ENCODE peak calls at places on chromosome 3, in five cellular contexts. One of them, this sample, is unnamed.

GRCh38 chr3:157543491-157544035 is 40.3 kb upstream of the VEPH1 start:
- DNase-seq in NB4: no peak
- DNase-seq in activated naive CD4-positive, alpha-beta T cell treated with anti-CD3 and anti-CD28 coated beads, Interleukin-2, amount 10 ng/mL, durations not matched to agents 7 days and 5 days: no peak
- DNase-seq in progenitor cell of endocrine pancreas: no peak
- DNase-seq in substantia nigra: no peak
- DNase-seq in this sample: no peak

GRCh38 chr3:58432905-58433304 is 727 bp downstream of the PDHB start:
- DNase-seq in NB4: no peak
- DNase-seq in activated naive CD4-positive, alpha-beta T cell treated with anti-CD3 and anti-CD28 coated beads, Interleukin-2, amount 10 ng/mL, durations not matched to agents 7 days and 5 days: no peak
- DNase-seq in progenitor cell of endocrine pancreas: no peak
- DNase-seq in substantia nigra: no peak
- DNase-seq in this sample: no peak

GRCh38 chr3:66039590-66039887 is 821 bp upstream of the MAGI1 start:
- DNase-seq in NB4: no peak
- DNase-seq in activated naive CD4-positive, alpha-beta T cell treated with anti-CD3 and anti-CD28 coated beads, Interleukin-2, amount 10 ng/mL, durations not matched to agents 7 days and 5 days: no peak
- DNase-seq in progenitor cell of endocrine pancreas: peak; percentile 17
- DNase-seq in substantia nigra: peak; percentile 49
- DNase-seq in this sample: no peak

GRCh38 chr3:165854696-165855095 is 17.5 kb upstream of the BCHE start:
- DNase-seq in NB4: peak; percentile 14
- DNase-seq in activated naive CD4-positive, alpha-beta T cell treated with anti-CD3 and anti-CD28 coated beads, Interleukin-2, amount 10 ng/mL, durations not matched to agents 7 days and 5 days: no peak
- DNase-seq in progenitor cell of endocrine pancreas: no peak
- DNase-seq in substantia nigra: no peak
- DNase-seq in this sample: no peak

GRCh38 chr3:23325466-23326065 is 122.4 kb downstream of the UBE2E2 start:
- DNase-seq in NB4: no peak
- DNase-seq in activated naive CD4-positive, alpha-beta T cell treated with anti-CD3 and anti-CD28 coated beads, Interleukin-2, amount 10 ng/mL, durations not matched to agents 7 days and 5 days: no peak
- DNase-seq in progenitor cell of endocrine pancreas: no peak
- DNase-seq in substantia nigra: no peak
- DNase-seq in this sample: no peak

GRCh38 chr3:150183619-150184425 is 213.1 kb upstream of the PFN2 start:
- DNase-seq in NB4: peak; percentile 67
- DNase-seq in activated naive CD4-positive, alpha-beta T cell treated with anti-CD3 and anti-CD28 coated beads, Interleukin-2, amount 10 ng/mL, durations not matched to agents 7 days and 5 days: peak; percentile 55
- DNase-seq in progenitor cell of endocrine pancreas: peak; percentile 40
- DNase-seq in substantia nigra: peak; percentile 41
- DNase-seq in this sample: peak; percentile 47

GRCh38 chr3:55006277-55006676 is 78.4 kb upstream of the LRTM1 start:
- DNase-seq in NB4: no peak
- DNase-seq in activated naive CD4-positive, alpha-beta T cell treated with anti-CD3 and anti-CD28 coated beads, Interleukin-2, amount 10 ng/mL, durations not matched to agents 7 days and 5 days: no peak
- DNase-seq in progenitor cell of endocrine pancreas: no peak
- DNase-seq in substantia nigra: no peak
- DNase-seq in this sample: no peak

GRCh38 chr3:29871087-29871486 is 590.2 kb downstream of the RBMS3 start:
- DNase-seq in NB4: peak; percentile 2
- DNase-seq in activated naive CD4-positive, alpha-beta T cell treated with anti-CD3 and anti-CD28 coated beads, Interleukin-2, amount 10 ng/mL, durations not matched to agents 7 days and 5 days: no peak
- DNase-seq in progenitor cell of endocrine pancreas: no peak
- DNase-seq in substantia nigra: no peak
- DNase-seq in this sample: no peak

GRCh38 chr3:134282659-134283047 is 32.0 kb upstream of the RYK start:
- DNase-seq in NB4: no peak
- DNase-seq in activated naive CD4-positive, alpha-beta T cell treated with anti-CD3 and anti-CD28 coated beads, Interleukin-2, amount 10 ng/mL, durations not matched to agents 7 days and 5 days: no peak
- DNase-seq in progenitor cell of endocrine pancreas: no peak
- DNase-seq in substantia nigra: no peak
- DNase-seq in this sample: no peak

This sample was measured in activated CD4-positive, alpha-beta memory T cell treated with anti-CD3 and anti-CD28 coated beads, Interleukin-2, amount 10 ng/mL, durations not matched to agents 7 days and 5 days.